ENCODE peak calls at places on chromosomes 6 and 20, in six cellular contexts. I is astrocyte of the spinal cord, N is upper lobe of right lung, J is HFF-Myc, U is AG04450, Z is endothelial cell of umbilical vein. G is an unnamed sample.

GRCh38 chr6:82963527-82963926 is 102.1 kb downstream of the UBE3D start:
- DNase-seq in J (no peak), N (no peak), I (no peak), U (no peak), Z (no peak), G (no peak)

GRCh38 chr6:112253842-112254816 is at the start of gene LAMA4:
- DNase-seq in U (no peak), N (peak), Z (peak), I (peak), J (no peak), G (no peak)

GRCh38 chr20:43991982-43992381 is 77.3 kb downstream of the TOX2 start:
- DNase-seq in U (no peak), N (no peak), J (no peak), Z (no peak), I (no peak), G (no peak)

GRCh38 chr6:129607581-129608186 is 102.3 kb downstream of the ARHGAP18 start:
- DNase-seq in I (peak), U (no peak), N (no peak), J (no peak), Z (no peak), G (no peak)

GRCh38 chr6:159833556-159833955 is 33.5 kb downstream of the PNLDC1 start:
- DNase-seq in Z (no peak), J (peak), U (no peak), N (no peak), I (no peak), G (peak)

GRCh38 chr6:142028527-142028926 is 104.2 kb upstream of the GJE1 start:
- DNase-seq in I (no peak), Z (no peak), N (no peak), U (no peak), J (no peak), G (no peak)

GRCh38 chr6:150048099-150048498 is 20.8 kb downstream of the ULBP3 start:
- DNase-seq in J (no peak), U (no peak), N (no peak), I (no peak), Z (no peak), G (no peak)

GRCh38 chr20:13929836-13930235 is 60.6 kb downstream of the SEL1L2 start:
- DNase-seq in Z (no peak), J (no peak), N (no peak), U (no peak), I (no peak), G (no peak)

GRCh38 chr20:17611290-17611539 is 41.3 kb downstream of the DSTN start:
- DNase-seq in U (no peak), Z (no peak), N (no peak), I (no peak), J (no peak), G (no peak)

GRCh38 chr6:67064323-67064722 is 1357.3 kb upstream of the EYS start:
- DNase-seq in U (no peak), N (no peak), Z (no peak), J (no peak), I (no peak), G (no peak)

GRCh38 chr20:34637245-34638185 is 39.4 kb downstream of the PIGU start:
- DNase-seq in U (peak), I (peak), Z (no peak), N (no peak), J (no peak), G (peak)

GRCh38 chr6:154412106-154412820 is 55.7 kb upstream of the IPCEF1 start:
- DNase-seq in I (no peak), U (no peak), N (no peak), Z (no peak), J (no peak), G (no peak)

GRCh38 chr20:61584851-61585250 is 332.8 kb downstream of the CDH4 start:
- DNase-seq in Z (no peak), I (no peak), N (no peak), J (no peak), U (no peak), G (no peak)

GRCh38 chr6:105818505-105818904 is 267.6 kb upstream of the PRDM1 start:
- DNase-seq in J (no peak), Z (no peak), U (no peak), I (no peak), N (no peak), G (no peak)

GRCh38 chr6:11320914-11321549 is 88.6 kb upstream of the NEDD9 start:
- DNase-seq in N (no peak), J (no peak), Z (no peak), U (no peak), I (no peak), G (no peak)

GRCh38 chr6:111205502-111205901 is 118.2 kb downstream of the SLC16A10 start:
- DNase-seq in I (no peak), N (no peak), Z (no peak), U (no peak), J (no peak), G (no peak)

GRCh38 chr20:20037960-20038359 is 14.3 kb downstream of the CRNKL1 start:
- DNase-seq in Z (peak), U (peak), I (peak), N (no peak), J (peak), G (peak)

GRCh38 chr6:67896476-67896875 is 738.6 kb upstream of the ADGRB3 start:
- DNase-seq in J (no peak), I (no peak), U (no peak), N (no peak), Z (no peak), G (no peak)

GRCh38 chr6:83546636-83547035 is 34.3 kb downstream of the PRSS35 start:
- DNase-seq in U (no peak), Z (no peak), J (no peak), I (no peak), N (no peak), G (no peak)

GRCh38 chr6:22600059-22600458 is 30.7 kb downstream of the HDGFL1 start:
- DNase-seq in J (no peak), U (no peak), N (no peak), I (no peak), Z (no peak), G (no peak)

GRCh38 chr6:5712349-5713215 is 294.1 kb downstream of the NRN1 start:
- DNase-seq in Z (no peak), J (no peak), N (no peak), I (no peak), U (no peak), G (no peak)

GRCh38 chr20:54431545-54431944 is 43.8 kb upstream of the DOK5 start:
- DNase-seq in Z (no peak), J (no peak), U (no peak), I (peak), N (no peak), G (no peak)

GRCh38 chr6:157755752-157756411 is 67.2 kb upstream of the SNX9 start:
- DNase-seq in Z (no peak), I (no peak), N (no peak), U (no peak), J (no peak), G (no peak)

GRCh38 chr6:9398794-9399373 is 963.5 kb upstream of the SLC35B3 start:
- DNase-seq in J (no peak), N (no peak), I (no peak), U (no peak), Z (no peak), G (no peak)

GRCh38 chr6:21323577-21323976 is 270.0 kb upstream of the SOX4 start:
- DNase-seq in N (no peak), I (no peak), U (no peak), Z (no peak), J (no peak), G (no peak)

GRCh38 chr6:159720708-159721107 is 6.6 kb upstream of the WTAP start:
- DNase-seq in N (no peak), J (no peak), I (peak), U (no peak), Z (peak), G (no peak)

GRCh38 chr6:27053738-27054137 is 193.8 kb upstream of the PRSS16 start:
- DNase-seq in J (no peak), N (no peak), U (no peak), I (no peak), Z (no peak), G (no peak)

GRCh38 chr20:36818831-36819230 is 45.3 kb upstream of the DSN1 start:
- DNase-seq in Z (peak), I (no peak), U (no peak), J (no peak), N (no peak), G (no peak)

GRCh38 chr6:140907235-140907634 is 1225.5 kb upstream of the GJE1 start:
- DNase-seq in Z (no peak), U (no peak), N (peak), J (no peak), I (no peak), G (no peak)

GRCh38 chr6:54541521-54541920 is 233.3 kb downstream of the TINAG start:
- DNase-seq in J (no peak), Z (no peak), N (no peak), I (no peak), U (no peak), G (no peak)

GRCh38 chr6:54533567-54533966 is 225.3 kb downstream of the TINAG start:
- DNase-seq in J (no peak), U (no peak), Z (no peak), N (no peak), I (no peak), G (no peak)

DNA sequence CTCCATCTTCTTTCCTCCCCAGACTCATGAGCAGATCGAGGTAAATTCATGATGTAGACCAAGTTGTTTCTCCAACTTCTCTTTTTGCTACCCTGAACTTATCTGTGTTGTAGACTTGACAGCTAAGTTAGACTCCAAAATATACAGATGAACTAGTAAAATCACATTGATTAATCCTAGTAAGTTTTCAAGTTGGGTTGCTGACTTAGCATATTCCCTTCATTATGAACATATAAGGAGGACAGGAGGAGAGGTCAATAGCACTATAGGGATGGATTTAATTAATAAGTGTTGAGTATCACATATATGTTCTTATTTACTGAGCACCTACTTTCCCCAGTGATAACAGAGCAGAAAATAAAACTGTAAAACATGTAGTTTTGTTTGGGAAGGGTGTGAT is 227.3 kb downstream of the TINAG start:
- DNase-seq in J (no peak), Z (no peak), I (no peak), U (no peak), N (no peak), G (no peak)
- TF ChIP-seq CTCF in J (no peak), Z (no peak), I (no peak), U (no peak), N (no peak), G (no peak)

GRCh38 chr6:109453594-109454482 is 1.7 kb downstream of the MICAL1 start:
- DNase-seq in N (no peak), I (no peak), Z (no peak), J (no peak), U (no peak), G (no peak)
- H3K4me3 ChIP-seq in N (peak), I (peak), Z (no peak), J (peak), U (peak), G (peak)

GRCh38 chr6:162733489-162733888 is 5.7 kb downstream of the PACRG start:
- DNase-seq in I (no peak), N (no peak), Z (no peak), J (no peak), U (no peak), G (no peak)

GRCh38 chr6:162736933-162737332 is 9.2 kb downstream of the PACRG start:
- DNase-seq in N (no peak), U (no peak), I (no peak), J (no peak), Z (no peak), G (no peak)
- TF ChIP-seq CTCF in N (peak), U (no peak), I (no peak), J (no peak), Z (no peak), G (no peak)

GRCh38 chr6:37174196-37174514 is 4.2 kb downstream of the PIM1 start:
- DNase-seq in Z (no peak), J (no peak), U (no peak), I (no peak), N (no peak), G (no peak)
- H3K4me3 ChIP-seq in Z (no peak), J (no peak), U (peak), I (no peak), N (peak), G (no peak)

GRCh38 chr6:98945311-98946005 is 2.3 kb downstream of the FBXL4 start:
- DNase-seq in U (no peak), N (no peak), Z (no peak), I (no peak), J (no peak), G (no peak)

GRCh38 chr6:98944598-98945011 is 3.1 kb downstream of the FBXL4 start:
- DNase-seq in I (peak), Z (peak), N (no peak), J (no peak), U (no peak), G (no peak)

GRCh38 chr6:98944168-98944567 is 3.6 kb downstream of the FBXL4 start:
- DNase-seq in N (no peak), U (no peak), I (no peak), J (no peak), Z (no peak), G (no peak)

GRCh38 chr6:98941319-98941718 is 6.4 kb downstream of the FBXL4 start:
- DNase-seq in U (no peak), J (no peak), N (no peak), I (peak), Z (no peak), G (no peak)

DNA sequence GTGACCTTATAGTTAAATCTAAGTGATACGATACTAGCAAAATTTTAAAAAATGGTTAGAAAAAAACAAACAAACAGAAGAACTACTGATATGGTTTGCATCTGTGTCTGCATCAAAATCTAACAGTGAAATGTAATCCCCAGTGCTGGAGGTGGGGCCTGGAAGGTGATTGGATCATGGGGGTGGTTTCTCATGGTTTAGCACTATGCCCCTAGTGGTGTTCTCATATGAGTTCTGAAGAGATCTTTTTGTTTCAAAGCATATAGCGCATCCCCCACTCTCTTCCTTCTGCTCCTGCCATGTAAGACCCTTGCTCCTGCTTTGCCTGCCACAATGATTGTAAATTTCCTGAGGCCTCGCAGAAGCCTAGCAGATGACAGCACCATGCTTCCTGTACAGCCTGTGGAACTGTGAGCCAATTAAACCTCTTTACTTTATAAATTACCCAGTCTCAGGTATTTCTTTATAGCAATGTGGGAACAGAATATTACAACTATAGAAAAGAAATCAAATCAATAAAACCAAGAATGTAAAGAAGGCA is 5.4 kb downstream of the FBXL4 start:
- DNase-seq in J (no peak), Z (no peak), N (no peak), U (no peak), I (no peak), G (no peak)
- TF ChIP-seq CTCF in J (peak), Z (no peak), N (no peak), U (peak), I (peak), G (no peak)

GRCh38 chr20:1894471-1894950 is 696 bp upstream of the SIRPA start:
- DNase-seq in N (peak), J (no peak), Z (peak), I (peak), U (no peak), G (no peak)
- H3K4me3 ChIP-seq in N (peak), J (peak), Z (peak), I (peak), U (peak), G (peak)

DNA sequence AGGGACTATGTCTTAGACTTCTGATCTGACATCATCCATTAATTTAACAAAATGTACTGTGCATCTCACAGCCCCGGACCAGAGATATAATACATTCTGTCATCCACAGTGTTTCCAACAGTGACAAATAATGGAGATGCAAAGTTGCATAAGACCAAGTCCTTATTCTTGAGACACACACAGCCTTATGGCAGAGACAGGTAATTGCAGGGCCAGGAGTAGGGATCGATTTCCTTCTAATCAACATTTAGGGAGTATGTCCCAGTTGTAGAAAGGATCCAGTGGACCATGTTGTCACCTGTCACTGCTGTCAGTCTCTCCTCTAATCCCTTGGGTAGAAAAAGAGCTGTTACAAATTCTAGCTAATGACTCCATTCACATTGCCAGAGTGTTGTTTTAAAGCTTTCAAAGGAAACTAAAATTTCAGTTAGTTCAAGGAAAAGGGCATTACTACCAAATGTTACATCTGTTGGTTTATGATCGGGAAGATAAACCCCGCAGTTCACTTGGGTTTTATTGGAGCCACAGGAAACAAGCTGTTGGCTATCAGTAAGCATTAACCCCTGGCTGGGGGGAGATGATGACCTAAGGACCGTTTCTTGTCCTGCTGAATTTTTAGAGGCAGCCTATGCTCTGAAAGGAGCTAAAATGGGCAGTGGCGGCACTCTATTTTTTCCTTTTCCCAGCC is 111.4 kb upstream of the ATXN1 start:
- DNase-seq in J (no peak), U (no peak), Z (no peak), N (no peak), I (no peak), G (no peak)
- TF ChIP-seq CTCF in J (peak), U (peak), Z (no peak), N (no peak), I (no peak), G (peak)